ENCODE peak calls at places on chromosome 10, in five cellular contexts. E, T, D, F and S are unnamed samples.
A peak's percentile ranks its signal among the peaks of the same experiment; 100 is the strongest.

GRCh38 chr10:89867964-89868363 is 166.6 kb downstream of the KIF20B start:
- DNase-seq in E (peak; percentile 45), F (no peak), T (no peak), D (peak; percentile 17), S (no peak)

GRCh38 chr10:129914960-129915359 is 49.1 kb downstream of the EBF3 start:
- DNase-seq in D (no peak), T (no peak), F (no peak), E (no peak), S (no peak)

GRCh38 chr10:110334061-110334656 is 29.4 kb upstream of the SMNDC1 start:
- DNase-seq in T (no peak), E (no peak), F (no peak), D (no peak), S (no peak)

GRCh38 chr10:31359979-31360378 is 41.0 kb downstream of the ZEB1 start:
- DNase-seq in E (no peak), D (peak; percentile 13), T (no peak), F (peak; percentile 66), S (no peak)

GRCh38 chr10:103692421-103693069 is 162.8 kb downstream of the SH3PXD2A start:
- DNase-seq in T (no peak), F (no peak), D (no peak), E (no peak), S (no peak)

GRCh38 chr10:73359492-73359891 is 828 bp upstream of the CFAP70 start:
- DNase-seq in E (no peak), T (no peak), D (no peak), F (no peak), S (no peak)

GRCh38 chr10:62018141-62018911 is 116.8 kb downstream of the ARID5B start:
- DNase-seq in E (no peak), F (no peak), T (no peak), D (no peak), S (no peak)

GRCh38 chr10:24821986-24822385 is 98.3 kb upstream of the ARHGAP21 start:
- DNase-seq in F (peak; percentile 30), D (peak; percentile 56), E (no peak), T (no peak), S (no peak)

GRCh38 chr10:124253006-124253405 is 159.6 kb upstream of the CHST15 start:
- DNase-seq in T (no peak), E (no peak), F (no peak), D (no peak), S (no peak)

GRCh38 chr10:113554214-113554613 is 1.4 kb downstream of the HABP2 start:
- DNase-seq in F (no peak), T (no peak), E (no peak), D (no peak), S (no peak)

GRCh38 chr10:80544316-80544953 is 6.7 kb downstream of the SH2D4B start:
- DNase-seq in D (no peak), T (no peak), E (no peak), F (no peak), S (no peak)

GRCh38 chr10:34710391-34710751 is 104.7 kb downstream of the PARD3 start:
- DNase-seq in T (no peak), E (peak; percentile 80), F (no peak), D (no peak), S (no peak)

GRCh38 chr10:1358860-1359598 is 302.8 kb downstream of the WDR37 start:
- DNase-seq in T (no peak), D (no peak), E (no peak), F (no peak), S (peak; percentile 46)

GRCh38 chr10:69786791-69787190 is 14.9 kb upstream of the COL13A1 start:
- DNase-seq in F (no peak), T (no peak), D (no peak), E (peak; percentile 74), S (peak; percentile 70)

GRCh38 chr10:96270564-96270963 is 805 bp downstream of the BLNK start:
- DNase-seq in F (no peak), E (no peak), T (no peak), D (no peak), S (no peak)
- H3K4me3 ChIP-seq in F (no peak overlapping the region), E (no peak overlapping the region), T (peak overlapping the region; percentile 63), D (no peak overlapping the region), S (no peak overlapping the region)

GRCh38 chr10:101092742-101093386 is 31.1 kb downstream of the KAZALD1 start:
- DNase-seq in T (no peak), E (no peak), D (no peak), F (peak; percentile 53), S (no peak)

GRCh38 chr10:101094113-101094512 is 32.3 kb downstream of the KAZALD1 start:
- DNase-seq in F (no peak), D (no peak), E (no peak), T (no peak), S (no peak)

GRCh38 chr10:101096378-101096777 is 34.6 kb downstream of the KAZALD1 start:
- DNase-seq in E (no peak), D (no peak), T (no peak), F (no peak), S (no peak)

GRCh38 chr10:101097881-101098280 is 33.2 kb upstream of the TLX1 start:
- DNase-seq in T (no peak), F (no peak), E (no peak), D (no peak), S (no peak)

GRCh38 chr10:101095550-101096213 is 33.9 kb downstream of the KAZALD1 start:
- DNase-seq in T (peak; percentile 74), E (peak; percentile 68), D (peak; percentile 82), F (peak; percentile 66), S (peak; percentile 53)
- H3K4me3 ChIP-seq in T (no peak overlapping the region), E (no peak overlapping the region), D (no peak overlapping the region), F (no peak overlapping the region), S (no peak overlapping the region)

DNA sequence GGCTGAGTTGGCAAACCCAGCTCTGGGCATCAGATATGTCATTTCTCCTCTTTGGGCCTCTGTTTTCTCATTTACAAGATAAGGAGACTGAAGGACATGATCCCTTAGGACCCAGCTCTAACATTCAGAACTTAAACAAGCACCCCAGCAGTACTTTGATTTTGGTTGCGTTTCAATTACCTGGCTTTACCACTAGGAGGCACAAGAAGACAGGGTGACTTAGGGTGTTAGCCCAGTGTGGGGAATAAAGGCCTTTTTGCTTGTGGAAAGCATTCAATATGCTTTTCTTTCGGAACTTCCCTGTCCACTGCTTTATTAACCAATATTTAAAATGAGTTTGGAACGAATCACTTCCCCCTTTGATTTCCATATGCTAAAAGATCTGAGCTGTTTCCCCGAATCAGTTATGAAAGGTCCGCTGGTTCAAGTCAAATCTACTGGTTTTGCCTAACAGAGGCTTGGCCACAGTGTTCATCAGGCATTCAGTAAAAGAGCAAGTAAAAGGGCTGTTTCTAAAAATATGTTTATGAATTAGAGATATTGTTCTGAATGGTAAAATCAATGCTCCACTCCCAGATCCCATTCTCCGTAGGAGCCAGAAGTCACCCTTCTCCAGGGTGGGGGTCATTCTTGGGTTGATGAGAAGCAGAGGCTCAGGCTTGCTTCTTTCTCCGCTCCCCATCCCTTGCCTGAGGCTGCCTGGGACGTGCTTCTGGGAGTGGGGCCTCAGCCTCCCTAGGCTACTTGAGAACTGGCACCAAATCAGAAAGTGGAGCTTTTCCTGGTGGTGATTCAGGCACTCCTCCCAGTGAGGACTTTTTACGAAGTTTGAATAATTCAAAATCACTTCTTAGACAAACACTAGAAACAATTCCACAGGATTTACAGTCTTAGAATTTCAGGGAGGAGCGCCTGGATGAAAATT is 105.5 kb downstream of the MYOF start:
- DNase-seq in E (peak; percentile 91), F (peak; percentile 69), T (no peak), D (peak; percentile 87), S (peak; percentile 76)
- H3K4me3 ChIP-seq in E (no peak overlapping the region), F (no peak overlapping the region), T (no peak overlapping the region), D (no peak overlapping the region), S (no peak overlapping the region)

DNA sequence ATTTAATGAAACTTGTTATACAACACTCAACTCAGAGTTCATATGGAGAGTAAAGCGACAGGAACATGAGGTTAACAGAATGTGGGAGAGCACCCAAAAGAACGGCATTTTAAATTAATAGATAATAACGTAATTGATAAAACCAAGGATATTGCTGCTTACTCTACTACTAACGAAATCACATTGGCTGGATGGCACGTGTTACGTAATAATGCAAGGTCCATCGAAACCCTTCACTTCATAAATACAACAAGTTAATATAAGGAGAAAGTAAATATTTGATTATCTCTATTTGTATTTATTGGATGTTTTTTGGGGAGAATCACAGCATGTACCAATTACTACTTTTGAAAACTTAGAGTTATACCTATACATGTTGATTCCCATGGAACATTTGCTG is 1.5 kb downstream of the PRKG1 start:
- DNase-seq in T (no peak), D (no peak), E (no peak), F (no peak), S (no peak)
- H3K4me3 ChIP-seq in T (no peak overlapping the region), D (no peak overlapping the region), E (no peak overlapping the region), F (no peak overlapping the region), S (no peak overlapping the region)

DNA sequence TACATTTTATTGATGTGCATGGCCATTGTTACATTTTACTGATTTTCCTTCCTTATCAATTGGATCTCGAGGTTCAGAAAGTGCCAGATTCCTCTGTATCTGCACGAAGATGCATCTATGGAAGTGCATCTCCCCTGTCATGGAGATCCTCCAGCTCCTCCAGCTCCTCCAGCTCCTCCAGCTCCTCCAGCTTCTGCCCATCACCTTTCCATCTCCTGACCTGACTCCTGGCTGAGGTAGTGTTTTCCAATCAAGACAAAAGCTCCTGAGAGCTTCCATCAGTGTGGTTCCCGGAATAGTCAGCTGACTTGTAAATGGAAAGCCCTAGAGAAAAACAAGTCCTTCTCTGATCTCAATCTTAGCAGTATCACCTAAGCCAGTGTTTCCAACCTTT is 90.8 kb upstream of the KLF6 start:
- DNase-seq in F (no peak), T (no peak), D (no peak), E (no peak), S (no peak)
- H3K4me3 ChIP-seq in F (no peak overlapping the region), T (no peak overlapping the region), D (no peak overlapping the region), E (no peak overlapping the region), S (no peak overlapping the region)

GRCh38 chr10:14567421-14567820 is 207.3 kb downstream of the FAM107B start:
- DNase-seq in D (no peak), E (no peak), F (peak; percentile 64), T (no peak), S (no peak)

GRCh38 chr10:14573666-14574261 is 200.9 kb downstream of the FAM107B start:
- DNase-seq in T (no peak), E (peak; percentile 38), D (no peak), F (no peak), S (no peak)

GRCh38 chr10:14571866-14572507 is 202.7 kb downstream of the FAM107B start:
- DNase-seq in T (peak; percentile 92), E (peak; percentile 37), D (peak; percentile 77), F (peak; percentile 96), S (peak; percentile 82)

GRCh38 chr10:14569274-14570060 is 205.2 kb downstream of the FAM107B start:
- DNase-seq in T (peak; percentile 78), D (no peak), E (no peak), F (no peak), S (no peak)

DNA sequence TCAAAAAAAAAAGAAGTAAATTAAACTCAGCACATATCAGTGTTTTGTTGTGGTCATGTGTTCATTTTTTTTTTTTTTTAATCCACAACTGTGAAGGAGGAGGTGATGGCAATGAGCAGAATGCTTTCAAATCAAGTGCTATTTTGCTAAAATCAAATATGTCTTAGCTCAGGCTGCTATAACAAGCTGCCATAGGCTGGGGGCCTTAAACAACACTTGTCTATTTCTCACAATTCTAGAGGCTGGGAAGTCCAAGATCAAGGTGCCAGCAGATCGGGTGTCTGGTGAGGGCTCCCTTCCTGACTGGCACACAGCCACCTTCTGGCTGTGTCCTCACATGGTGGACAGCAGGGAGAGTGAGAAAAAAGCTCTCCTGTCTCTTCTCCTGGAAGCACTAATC is 203.9 kb downstream of the FAM107B start:
- DNase-seq in D (no peak), E (no peak), F (no peak), T (no peak), S (no peak)
- H3K4me3 ChIP-seq in D (no peak overlapping the region), E (no peak overlapping the region), F (no peak overlapping the region), T (peak overlapping the region; percentile 31), S (no peak overlapping the region)

GRCh38 chr10:111824128-111824527 is 359.4 kb downstream of the GPAM start:
- DNase-seq in F (no peak), T (no peak), D (no peak), E (no peak), S (no peak)
- H3K4me3 ChIP-seq in F (no peak overlapping the region), T (no peak overlapping the region), D (no peak overlapping the region), E (no peak overlapping the region), S (no peak overlapping the region)

GRCh38 chr10:133090101-133090500 is 2.4 kb downstream of the ADGRA1 start:
- DNase-seq in F (no peak), T (no peak), D (no peak), E (no peak), S (no peak)
- H3K4me3 ChIP-seq in F (no peak overlapping the region), T (no peak overlapping the region), D (no peak overlapping the region), E (no peak overlapping the region), S (no peak overlapping the region)